ENCODE peak calls at places on chromosomes 1 and 21, in nine cellular contexts. One of them, this sample, is unnamed.

GRCh38 chr1:115330480-115331013 is 7.5 kb downstream of the NGF start:
- DNase-seq in stomach: no peak
- DNase-seq in HFF-Myc: peak
- DNase-seq in thoracic aorta: no peak
- DNase-seq in GM23338: no peak
- DNase-seq in left ventricle myocardium inferior: no peak
- DNase-seq in Calu3: no peak
- DNase-seq in tibial nerve: peak
- DNase-seq in neural crest cell: no peak
- DNase-seq in this sample: no peak

GRCh38 chr1:203968728-203969127 is 104.2 kb upstream of the SOX13 start:
- DNase-seq in tibial nerve: no peak
- DNase-seq in HFF-Myc: no peak
- DNase-seq in thoracic aorta: no peak
- DNase-seq in GM23338: no peak
- DNase-seq in stomach: no peak
- DNase-seq in Calu3: no peak
- DNase-seq in neural crest cell: no peak
- DNase-seq in left ventricle myocardium inferior: peak
- DNase-seq in this sample: no peak

GRCh38 chr21:34609951-34610549 is 4.9 kb downstream of the RCAN1 start:
- DNase-seq in left ventricle myocardium inferior: no peak
- DNase-seq in GM23338: no peak
- DNase-seq in Calu3: no peak
- DNase-seq in HFF-Myc: no peak
- DNase-seq in tibial nerve: no peak
- DNase-seq in thoracic aorta: no peak
- DNase-seq in stomach: no peak
- DNase-seq in neural crest cell: no peak
- DNase-seq in this sample: no peak

GRCh38 chr1:3273447-3273846 is 181.0 kb upstream of the ARHGEF16 start:
- DNase-seq in Calu3: no peak
- DNase-seq in tibial nerve: no peak
- DNase-seq in stomach: no peak
- DNase-seq in neural crest cell: no peak
- DNase-seq in GM23338: no peak
- DNase-seq in HFF-Myc: no peak
- DNase-seq in thoracic aorta: no peak
- DNase-seq in left ventricle myocardium inferior: no peak
- DNase-seq in this sample: no peak

GRCh38 chr1:233962878-233963277 is 58.4 kb downstream of the SLC35F3 start:
- DNase-seq in HFF-Myc: no peak
- DNase-seq in GM23338: no peak
- DNase-seq in Calu3: no peak
- DNase-seq in neural crest cell: no peak
- DNase-seq in left ventricle myocardium inferior: no peak
- DNase-seq in tibial nerve: no peak
- DNase-seq in stomach: no peak
- DNase-seq in thoracic aorta: no peak
- DNase-seq in this sample: no peak

GRCh38 chr1:1291611-1292441 is 11.6 kb downstream of the SCNN1D start:
- DNase-seq in tibial nerve: peak
- DNase-seq in left ventricle myocardium inferior: peak
- DNase-seq in GM23338: peak
- DNase-seq in thoracic aorta: no peak
- DNase-seq in Calu3: peak
- DNase-seq in stomach: peak
- DNase-seq in HFF-Myc: no peak
- DNase-seq in neural crest cell: peak
- DNase-seq in this sample: no peak

GRCh38 chr21:43361493-43362296 is 65.2 kb downstream of the SIK1 start:
- DNase-seq in left ventricle myocardium inferior: peak
- DNase-seq in Calu3: no peak
- DNase-seq in tibial nerve: peak
- DNase-seq in thoracic aorta: no peak
- DNase-seq in stomach: no peak
- DNase-seq in neural crest cell: no peak
- DNase-seq in GM23338: peak
- DNase-seq in HFF-Myc: peak
- DNase-seq in this sample: no peak

GRCh38 chr1:236603896-236604217 is 459 bp downstream of the HEATR1 start:
- DNase-seq in GM23338: peak
- DNase-seq in neural crest cell: no peak
- DNase-seq in tibial nerve: no peak
- DNase-seq in thoracic aorta: no peak
- DNase-seq in left ventricle myocardium inferior: no peak
- DNase-seq in stomach: no peak
- DNase-seq in Calu3: no peak
- DNase-seq in HFF-Myc: no peak
- DNase-seq in this sample: no peak

GRCh38 chr21:36396971-36397370 is 11.8 kb downstream of the CHAF1B start:
- DNase-seq in left ventricle myocardium inferior: no peak
- DNase-seq in Calu3: no peak
- DNase-seq in tibial nerve: no peak
- DNase-seq in GM23338: no peak
- DNase-seq in thoracic aorta: no peak
- DNase-seq in stomach: no peak
- DNase-seq in neural crest cell: no peak
- DNase-seq in HFF-Myc: no peak
- DNase-seq in this sample: no peak

GRCh38 chr1:41255978-41256377 is 13.9 kb upstream of the SCMH1 start:
- DNase-seq in left ventricle myocardium inferior: no peak
- DNase-seq in Calu3: no peak
- DNase-seq in neural crest cell: no peak
- DNase-seq in HFF-Myc: no peak
- DNase-seq in stomach: no peak
- DNase-seq in tibial nerve: no peak
- DNase-seq in thoracic aorta: no peak
- DNase-seq in GM23338: no peak
- DNase-seq in this sample: no peak

GRCh38 chr1:167690053-167690452 is 31.7 kb upstream of the MPZL1 start:
- DNase-seq in tibial nerve: no peak
- DNase-seq in left ventricle myocardium inferior: no peak
- DNase-seq in thoracic aorta: no peak
- DNase-seq in neural crest cell: no peak
- DNase-seq in HFF-Myc: no peak
- DNase-seq in stomach: no peak
- DNase-seq in Calu3: no peak
- DNase-seq in GM23338: no peak
- DNase-seq in this sample: no peak

GRCh38 chr1:78561856-78562255 is 58.4 kb upstream of the IFI44L start:
- DNase-seq in tibial nerve: no peak
- DNase-seq in Calu3: no peak
- DNase-seq in neural crest cell: no peak
- DNase-seq in GM23338: no peak
- DNase-seq in thoracic aorta: no peak
- DNase-seq in stomach: no peak
- DNase-seq in left ventricle myocardium inferior: no peak
- DNase-seq in HFF-Myc: no peak
- DNase-seq in this sample: no peak

GRCh38 chr1:179825798-179826460 is 51.7 kb downstream of the TOR1AIP2 start:
- DNase-seq in HFF-Myc: no peak
- DNase-seq in neural crest cell: no peak
- DNase-seq in GM23338: no peak
- DNase-seq in stomach: no peak
- DNase-seq in Calu3: no peak
- DNase-seq in thoracic aorta: no peak
- DNase-seq in tibial nerve: no peak
- DNase-seq in left ventricle myocardium inferior: no peak
- DNase-seq in this sample: peak

GRCh38 chr21:22842875-22843274 is 1844.7 kb downstream of the NCAM2 start:
- DNase-seq in GM23338: peak
- DNase-seq in Calu3: no peak
- DNase-seq in neural crest cell: no peak
- DNase-seq in stomach: no peak
- DNase-seq in tibial nerve: no peak
- DNase-seq in left ventricle myocardium inferior: no peak
- DNase-seq in thoracic aorta: no peak
- DNase-seq in HFF-Myc: no peak
- DNase-seq in this sample: no peak

GRCh38 chr1:29470087-29470787 is 233.9 kb downstream of the PTPRU start:
- DNase-seq in thoracic aorta: no peak
- DNase-seq in left ventricle myocardium inferior: no peak
- DNase-seq in stomach: peak
- DNase-seq in neural crest cell: no peak
- DNase-seq in Calu3: no peak
- DNase-seq in HFF-Myc: no peak
- DNase-seq in GM23338: no peak
- DNase-seq in tibial nerve: no peak
- DNase-seq in this sample: no peak

GRCh38 chr1:85629532-85629920 is 49.0 kb downstream of the CCN1 start:
- DNase-seq in HFF-Myc: no peak
- DNase-seq in left ventricle myocardium inferior: no peak
- DNase-seq in neural crest cell: no peak
- DNase-seq in thoracic aorta: no peak
- DNase-seq in GM23338: no peak
- DNase-seq in Calu3: no peak
- DNase-seq in stomach: no peak
- DNase-seq in tibial nerve: no peak
- DNase-seq in this sample: no peak

GRCh38 chr1:157992813-157993178 is 649 bp upstream of the KIRREL1 start:
- DNase-seq in left ventricle myocardium inferior: no peak
- DNase-seq in GM23338: peak
- DNase-seq in thoracic aorta: no peak
- DNase-seq in HFF-Myc: no peak
- DNase-seq in stomach: no peak
- DNase-seq in tibial nerve: peak
- DNase-seq in Calu3: no peak
- DNase-seq in neural crest cell: no peak
- DNase-seq in this sample: no peak

GRCh38 chr1:157994704-157995540 is 1.5 kb downstream of the KIRREL1 start:
- DNase-seq in tibial nerve: no peak
- DNase-seq in Calu3: no peak
- DNase-seq in left ventricle myocardium inferior: no peak
- DNase-seq in neural crest cell: no peak
- DNase-seq in stomach: no peak
- DNase-seq in thoracic aorta: no peak
- DNase-seq in GM23338: no peak
- DNase-seq in HFF-Myc: no peak
- DNase-seq in this sample: no peak

GRCh38 chr1:157995575-157996169 is 2.2 kb downstream of the KIRREL1 start:
- DNase-seq in thoracic aorta: no peak
- DNase-seq in left ventricle myocardium inferior: no peak
- DNase-seq in stomach: no peak
- DNase-seq in neural crest cell: no peak
- DNase-seq in HFF-Myc: no peak
- DNase-seq in Calu3: no peak
- DNase-seq in tibial nerve: no peak
- DNase-seq in GM23338: peak
- DNase-seq in this sample: no peak

GRCh38 chr1:157993179-157994080 is at the start of gene KIRREL1:
- DNase-seq in tibial nerve: peak
- DNase-seq in thoracic aorta: no peak
- DNase-seq in HFF-Myc: no peak
- DNase-seq in Calu3: peak
- DNase-seq in neural crest cell: peak
- DNase-seq in left ventricle myocardium inferior: peak
- DNase-seq in GM23338: peak
- DNase-seq in stomach: peak
- DNase-seq in this sample: no peak

DNA sequence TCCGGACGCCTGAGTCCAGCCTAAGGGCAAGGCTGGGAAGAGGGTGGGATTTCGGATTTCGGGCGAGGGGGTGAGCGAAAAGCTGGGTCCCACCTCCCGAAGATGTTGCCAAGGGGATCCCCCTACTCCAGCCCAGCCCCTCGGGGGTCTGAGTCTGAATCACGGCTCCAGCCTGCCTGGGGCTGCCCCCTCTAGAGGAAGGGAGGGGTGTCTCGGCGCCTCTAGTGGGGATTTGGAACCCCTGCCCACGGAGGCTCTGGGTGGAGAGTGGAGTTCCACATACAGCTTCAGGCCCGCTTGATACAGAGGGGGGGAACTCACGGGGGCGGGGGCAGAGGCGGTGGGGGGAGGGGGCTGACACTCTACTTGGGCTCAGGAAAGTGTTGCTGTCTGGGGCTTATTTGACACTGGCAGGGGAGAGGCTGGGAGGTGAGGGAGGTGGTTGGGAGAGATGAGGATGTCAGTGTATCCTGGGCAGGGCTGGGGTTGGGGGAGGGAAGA is 686 bp downstream of the KIRREL1 start:
- DNase-seq in left ventricle myocardium inferior: no peak
- DNase-seq in neural crest cell: no peak
- DNase-seq in stomach: no peak
- DNase-seq in GM23338: peak
- DNase-seq in tibial nerve: no peak
- DNase-seq in HFF-Myc: no peak
- DNase-seq in Calu3: no peak
- DNase-seq in thoracic aorta: no peak
- DNase-seq in this sample: no peak
- TF ChIP-seq CTCF in left ventricle myocardium inferior: peak
- TF ChIP-seq CTCF in neural crest cell: peak
- TF ChIP-seq CTCF in stomach: no peak
- TF ChIP-seq CTCF in GM23338: no peak
- TF ChIP-seq CTCF in tibial nerve: peak
- TF ChIP-seq CTCF in HFF-Myc: peak
- TF ChIP-seq CTCF in Calu3: no peak
- TF ChIP-seq CTCF in thoracic aorta: peak
- TF ChIP-seq CTCF in this sample: peak

GRCh38 chr1:238710697-238711096 is 675.7 kb upstream of the CHRM3 start:
- DNase-seq in HFF-Myc: no peak
- DNase-seq in left ventricle myocardium inferior: no peak
- DNase-seq in Calu3: no peak
- DNase-seq in stomach: no peak
- DNase-seq in GM23338: peak
- DNase-seq in tibial nerve: no peak
- DNase-seq in neural crest cell: no peak
- DNase-seq in thoracic aorta: no peak
- DNase-seq in this sample: no peak
- TF ChIP-seq CTCF in HFF-Myc: no peak
- TF ChIP-seq CTCF in left ventricle myocardium inferior: no peak
- TF ChIP-seq CTCF in Calu3: no peak
- TF ChIP-seq CTCF in stomach: no peak
- TF ChIP-seq CTCF in GM23338: peak
- TF ChIP-seq CTCF in tibial nerve: no peak
- TF ChIP-seq CTCF in neural crest cell: no peak
- TF ChIP-seq CTCF in thoracic aorta: no peak
- TF ChIP-seq CTCF in this sample: no peak

GRCh38 chr21:44509539-44509938 is 30.5 kb downstream of the KRTAP10-1 start:
- DNase-seq in tibial nerve: no peak
- DNase-seq in HFF-Myc: no peak
- DNase-seq in Calu3: peak
- DNase-seq in thoracic aorta: no peak
- DNase-seq in GM23338: no peak
- DNase-seq in neural crest cell: no peak
- DNase-seq in left ventricle myocardium inferior: peak
- DNase-seq in stomach: peak
- DNase-seq in this sample: no peak
- TF ChIP-seq CTCF in tibial nerve: no peak
- TF ChIP-seq CTCF in HFF-Myc: no peak
- TF ChIP-seq CTCF in Calu3: peak
- TF ChIP-seq CTCF in thoracic aorta: no peak
- TF ChIP-seq CTCF in GM23338: no peak
- TF ChIP-seq CTCF in neural crest cell: no peak
- TF ChIP-seq CTCF in left ventricle myocardium inferior: peak
- TF ChIP-seq CTCF in stomach: peak
- TF ChIP-seq CTCF in this sample: no peak

DNA sequence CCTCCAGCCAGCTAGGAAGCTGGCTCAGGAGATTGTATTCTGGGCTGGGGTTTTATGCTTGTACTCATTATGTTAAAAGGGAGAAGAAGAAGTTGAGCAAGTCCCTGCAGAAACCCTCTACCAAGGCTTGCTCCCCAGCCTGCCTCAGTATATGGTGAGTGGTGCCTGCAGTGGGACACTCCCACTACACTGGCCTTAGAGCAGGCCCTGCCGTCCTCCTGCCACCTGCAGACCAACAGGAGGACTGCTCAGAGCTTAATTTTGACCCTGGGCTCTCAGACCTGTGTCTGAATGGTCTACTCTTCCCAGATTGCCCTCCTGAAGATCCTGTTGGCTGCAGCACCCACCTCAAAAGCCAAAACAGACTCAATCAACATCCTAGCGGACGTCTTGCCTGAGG is 13.0 kb downstream of the STRIP1 start:
- DNase-seq in HFF-Myc: no peak
- DNase-seq in tibial nerve: no peak
- DNase-seq in left ventricle myocardium inferior: no peak
- DNase-seq in thoracic aorta: no peak
- DNase-seq in GM23338: no peak
- DNase-seq in neural crest cell: no peak
- DNase-seq in stomach: no peak
- DNase-seq in Calu3: no peak
- DNase-seq in this sample: no peak
- TF ChIP-seq CTCF in HFF-Myc: no peak
- TF ChIP-seq CTCF in tibial nerve: no peak
- TF ChIP-seq CTCF in left ventricle myocardium inferior: no peak
- TF ChIP-seq CTCF in thoracic aorta: no peak
- TF ChIP-seq CTCF in GM23338: no peak
- TF ChIP-seq CTCF in neural crest cell: no peak
- TF ChIP-seq CTCF in stomach: no peak
- TF ChIP-seq CTCF in Calu3: no peak
- TF ChIP-seq CTCF in this sample: no peak